ENCODE peak calls at places on chromosome 18, in ten cellular contexts. B, S, P, X, M, D, E, Z, V and W are unnamed samples.

GRCh38 chr18:12637901-12638633 is 19.8 kb downstream of the SPIRE1 start:
- DNase-seq in E (no peak), Z (no peak), D (no peak), M (no peak), P (no peak), S (no peak), X (no peak), V (no peak), B (no peak), W (no peak)

GRCh38 chr18:2330764-2331163 is 240.5 kb downstream of the METTL4 start:
- DNase-seq in Z (no peak), X (no peak), M (no peak), D (no peak), E (no peak), B (no peak), V (no peak), S (no peak), P (no peak), W (no peak)

GRCh38 chr18:7626922-7627440 is 59.9 kb downstream of the PTPRM start:
- DNase-seq in D (no peak), V (peak; percentile 42), X (no peak), E (peak; percentile 14), S (no peak), B (no peak), P (no peak), Z (no peak), M (no peak), W (no peak)

GRCh38 chr18:59228361-59228760 is 8.4 kb downstream of the GRP start:
- DNase-seq in M (no peak), D (no peak), S (no peak), B (no peak), X (no peak), Z (no peak), V (no peak), P (no peak), E (no peak), W (no peak)

GRCh38 chr18:7273301-7273911 is 42.5 kb downstream of the LRRC30 start:
- DNase-seq in B (no peak), Z (peak; percentile 3), P (no peak), D (no peak), S (no peak), E (peak; percentile 26), V (peak; percentile 85), M (no peak), X (peak; percentile 67), W (peak; percentile 91)

GRCh38 chr18:3481696-3482210 is 31.8 kb downstream of the TGIF1 start:
- DNase-seq in V (peak; percentile 73), D (peak; percentile 45), B (peak; percentile 37), Z (no peak), X (no peak), E (peak; percentile 39), S (no peak), P (no peak), M (no peak), W (no peak)

GRCh38 chr18:70333757-70334156 is 44.9 kb downstream of the SOCS6 start:
- DNase-seq in X (no peak), Z (no peak), B (no peak), S (no peak), V (peak; percentile 100), P (no peak), E (no peak), M (no peak), D (no peak), W (no peak)

GRCh38 chr18:37246779-37247340 is 318.7 kb downstream of the CELF4 start:
- DNase-seq in V (no peak), S (no peak), D (no peak), P (no peak), M (no peak), X (no peak), B (no peak), E (no peak), Z (no peak), W (no peak)

GRCh38 chr18:58541789-58542425 is 87.0 kb downstream of the ALPK2 start:
- DNase-seq in S (no peak), E (no peak), M (peak; percentile 15), P (no peak), V (peak; percentile 95), D (no peak), Z (no peak), X (no peak), B (peak; percentile 72), W (no peak)

GRCh38 chr18:76395609-76396008 is 99.4 kb downstream of the ZNF516 start:
- DNase-seq in Z (no peak), P (no peak), S (no peak), X (peak; percentile 55), D (no peak), E (no peak), B (no peak), V (no peak), M (no peak), W (no peak)

GRCh38 chr18:44324361-44324760 is 356.3 kb upstream of the SETBP1 start:
- DNase-seq in V (no peak), P (no peak), M (no peak), X (no peak), Z (no peak), B (no peak), S (no peak), E (no peak), D (no peak), W (no peak)

GRCh38 chr18:48800877-48801727 is 149.7 kb downstream of the SMAD7 start:
- DNase-seq in E (no peak), D (no peak), V (peak; percentile 42), S (no peak), B (peak; percentile 31), Z (no peak), X (peak; percentile 41), M (no peak), P (no peak), W (peak; percentile 57)

GRCh38 chr18:33440011-33440383 is 524 bp downstream of the CCDC178 start:
- DNase-seq in S (peak; percentile 30), M (no peak), V (peak; percentile 88), E (peak; percentile 63), Z (peak; percentile 40), X (peak; percentile 78), P (no peak), B (no peak), D (peak; percentile 70), W (no peak)

GRCh38 chr18:56541790-56542189 is 96.6 kb downstream of the TXNL1 start:
- DNase-seq in X (no peak), D (no peak), Z (no peak), S (no peak), M (no peak), P (no peak), V (no peak), E (no peak), B (no peak), W (no peak)